ENCODE peak calls at places on chromosomes 3 and 15, in four cellular contexts. T is HCT116, S is mammary epithelial cell, V is tibial nerve. A is an unnamed sample.

GRCh38 chr3:39907981-39908380 is 98.6 kb downstream of the MYRIP start:
- DNase-seq in S (no peak), V (no peak), T (no peak), A (no peak)

GRCh38 chr15:79853492-79854328 is 43.1 kb downstream of the MTHFS start:
- DNase-seq in S (peak; percentile 81), T (peak; percentile 47), V (peak; percentile 23), A (peak; percentile 9)

GRCh38 chr3:14770591-14770990 is 48.2 kb upstream of the FGD5 start:
- DNase-seq in T (no peak), S (no peak), V (no peak), A (no peak)

GRCh38 chr3:129402210-129402609 is 26.2 kb downstream of the EFCAB12 start:
- DNase-seq in S (no peak), T (no peak), V (no peak), A (no peak)

GRCh38 chr15:80619677-80620076 is 75.4 kb upstream of the ABHD17C start:
- DNase-seq in T (no peak), S (peak; percentile 24), V (no peak), A (no peak)

GRCh38 chr15:74235962-74236361 is at the start of gene CCDC33:
- DNase-seq in V (no peak), S (no peak), T (no peak), A (no peak)

GRCh38 chr3:101829066-101829830 is 20.1 kb upstream of the NFKBIZ start:
- DNase-seq in S (peak; percentile 56), T (no peak), V (peak; percentile 40), A (no peak)

GRCh38 chr15:66023322-66023972 is 154.2 kb downstream of the RAB11A start:
- DNase-seq in V (no peak), S (no peak), T (no peak), A (peak; percentile 55)

GRCh38 chr15:24752354-24752753 is 76.8 kb downstream of the NPAP1 start:
- DNase-seq in S (no peak), T (no peak), V (no peak), A (no peak)

GRCh38 chr3:69665026-69665739 is 74.1 kb upstream of the MITF start:
- DNase-seq in T (no peak), S (peak; percentile 73), V (no peak), A (no peak)

GRCh38 chr3:10363935-10364334 is 43.0 kb upstream of the SEC13 start:
- DNase-seq in S (peak; percentile 51), V (no peak), T (no peak), A (no peak)

GRCh38 chr3:107756649-107757048 is 233.9 kb downstream of the BBX start:
- DNase-seq in S (no peak), V (no peak), T (no peak), A (no peak)

GRCh38 chr15:88610756-88611231 is 10.3 kb upstream of the AEN start:
- DNase-seq in V (no peak), T (no peak), S (no peak), A (no peak)

GRCh38 chr3:156360992-156361391 is 193.9 kb downstream of the SSR3 start:
- DNase-seq in S (no peak), T (no peak), V (no peak), A (no peak)

GRCh38 chr15:60620707-60621106 is 141.8 kb upstream of the ICE2 start:
- DNase-seq in T (no peak), S (no peak), V (no peak), A (peak; percentile 33)

GRCh38 chr3:135231646-135232625 is 436.9 kb downstream of the EPHB1 start:
- DNase-seq in T (no peak), V (no peak), S (no peak), A (no peak)

GRCh38 chr3:38247366-38248035 is 18.1 kb upstream of the SLC22A13 start:
- DNase-seq in V (no peak), T (peak; percentile 13), S (peak; percentile 91), A (no peak)

GRCh38 chr3:41792806-41793205 is 169.1 kb downstream of the ULK4 start:
- DNase-seq in V (no peak), T (no peak), S (no peak), A (no peak)
- H3K27ac ChIP-seq in V (no peak overlapping the region), T (no peak overlapping the region), S (no peak overlapping the region), A (no peak overlapping the region)

GRCh38 chr3:183330881-183331280 is 77.8 kb downstream of the B3GNT5 start:
- DNase-seq in S (no peak), V (no peak), T (no peak), A (no peak)

GRCh38 chr3:183327343-183327742 is 74.3 kb downstream of the B3GNT5 start:
- DNase-seq in T (no peak), V (no peak), S (no peak), A (no peak)

GRCh38 chr3:183329543-183329942 is 76.5 kb downstream of the B3GNT5 start:
- DNase-seq in V (no peak), S (no peak), T (no peak), A (no peak)

GRCh38 chr3:183328823-183329222 is 75.8 kb downstream of the B3GNT5 start:
- DNase-seq in T (no peak), S (peak; percentile 76), V (no peak), A (no peak)

GRCh38 chr3:183328164-183328563 is 75.1 kb downstream of the B3GNT5 start:
- DNase-seq in S (no peak), V (no peak), T (no peak), A (no peak)
- H3K27ac ChIP-seq in S (no peak overlapping the region), V (no peak overlapping the region), T (no peak overlapping the region), A (no peak overlapping the region)

GRCh38 chr15:98812711-98813441 is 164.5 kb downstream of the IGF1R start:
- DNase-seq in T (no peak), S (no peak), V (no peak), A (no peak)
- H3K27ac ChIP-seq in T (no peak overlapping the region), S (no peak overlapping the region), V (no peak overlapping the region), A (no peak overlapping the region)

DNA sequence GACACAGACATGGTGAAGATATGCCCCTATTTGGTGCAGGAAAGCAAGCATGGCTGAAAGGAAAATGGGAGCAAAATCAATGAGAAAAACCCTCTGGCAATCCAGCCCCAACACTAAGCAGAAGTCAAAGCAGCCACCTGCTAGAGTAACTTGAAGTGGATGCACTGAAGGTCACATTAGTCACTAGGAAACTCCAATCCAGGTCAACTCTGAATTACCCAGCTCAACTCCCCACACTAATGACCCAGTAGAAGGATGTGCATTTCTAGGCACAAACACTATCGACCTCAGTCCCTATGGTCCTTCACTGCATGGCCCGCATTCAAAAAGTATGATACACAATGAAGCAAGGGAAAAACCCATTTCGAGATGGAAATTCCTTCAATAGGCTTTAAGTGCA is 80.7 kb downstream of the RAD18 start:
- DNase-seq in T (no peak), S (no peak), V (no peak), A (no peak)
- H3K27ac ChIP-seq in T (no peak overlapping the region), S (no peak overlapping the region), V (no peak overlapping the region), A (no peak overlapping the region)

DNA sequence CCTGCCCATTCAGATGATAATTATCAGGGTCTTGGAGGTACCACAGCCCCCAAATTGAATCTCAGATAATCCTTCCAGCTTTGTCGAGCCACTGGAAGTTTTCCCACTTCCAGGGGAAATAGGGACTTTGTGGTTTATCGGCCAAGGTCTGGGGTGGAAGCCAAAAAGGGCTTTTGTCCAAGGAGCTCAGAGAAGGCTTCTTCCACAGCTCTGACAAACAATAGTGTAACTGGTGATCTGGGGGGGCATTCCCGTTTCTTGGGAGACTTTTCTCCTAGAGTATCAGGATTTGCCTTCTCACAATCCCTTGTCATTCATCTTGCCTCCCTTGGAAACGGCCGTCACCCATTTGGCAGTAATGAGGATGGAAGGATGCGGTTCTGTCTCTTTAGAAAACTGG is 18.4 kb downstream of the SRGAP3 start:
- DNase-seq in S (no peak), T (no peak), V (no peak), A (no peak)
- H3K27ac ChIP-seq in S (no peak overlapping the region), T (no peak overlapping the region), V (no peak overlapping the region), A (peak overlapping the region; percentile 13)

GRCh38 chr3:128218476-128218829 is 65.2 kb downstream of the EEFSEC start:
- DNase-seq in S (no peak), V (no peak), T (no peak), A (no peak)

GRCh38 chr3:128215290-128215689 is 62.0 kb downstream of the EEFSEC start:
- DNase-seq in T (no peak), S (no peak), V (no peak), A (no peak)

GRCh38 chr3:128218858-128219257 is 65.6 kb downstream of the EEFSEC start:
- DNase-seq in V (no peak), T (no peak), S (no peak), A (no peak)

GRCh38 chr3:128215800-128216495 is 62.7 kb downstream of the EEFSEC start:
- DNase-seq in T (no peak), V (no peak), S (no peak), A (no peak)

GRCh38 chr3:128217702-128218475 is 64.6 kb downstream of the EEFSEC start:
- DNase-seq in S (no peak), V (no peak), T (no peak), A (no peak)
- H3K27ac ChIP-seq in S (no peak overlapping the region), V (no peak overlapping the region), T (no peak overlapping the region), A (no peak overlapping the region)

GRCh38 chr3:136728918-136729317 is 23.3 kb downstream of the STAG1 start:
- DNase-seq in T (no peak), S (peak; percentile 79), V (no peak), A (no peak)
- H3K27ac ChIP-seq in T (no peak overlapping the region), S (peak overlapping the region; percentile 47), V (no peak overlapping the region), A (no peak overlapping the region)

DNA sequence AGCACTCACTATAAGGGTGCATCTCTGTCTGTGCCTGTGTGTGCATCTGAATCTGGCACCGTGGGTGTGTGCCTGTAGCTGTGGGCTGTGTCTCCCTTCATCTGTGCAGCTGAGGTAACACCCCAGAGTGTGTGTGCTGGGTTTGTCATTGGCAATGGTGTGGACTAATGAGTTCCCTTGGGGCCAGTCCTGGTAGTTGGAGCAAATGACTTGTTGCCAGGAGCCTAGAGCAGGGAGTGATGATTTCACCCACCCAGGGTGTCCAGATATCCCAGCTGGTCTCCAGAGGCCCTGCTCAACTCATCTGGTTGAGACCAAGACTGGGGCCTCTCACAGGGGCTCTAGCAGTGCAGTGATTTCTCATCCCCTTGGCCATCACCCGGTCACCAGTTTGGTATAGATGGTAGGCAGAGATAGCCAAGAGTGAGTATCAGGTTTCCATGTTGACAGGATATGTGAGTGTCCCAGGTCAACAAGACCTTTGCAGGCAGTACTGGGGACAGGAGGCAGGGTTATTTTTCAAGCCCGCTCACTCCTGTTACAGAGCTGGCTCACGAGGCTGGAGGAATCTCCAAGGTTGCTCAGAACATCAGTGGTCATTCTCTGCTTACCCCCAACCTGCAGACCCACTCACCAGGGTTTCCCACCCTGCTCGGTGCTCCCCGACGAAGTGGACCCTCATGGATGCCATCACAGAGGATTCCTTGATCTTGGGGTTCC is 4.1 kb upstream of the HDAC11 start:
- DNase-seq in V (no peak), T (no peak), S (no peak), A (no peak)
- H3K27ac ChIP-seq in V (no peak overlapping the region), T (no peak overlapping the region), S (no peak overlapping the region), A (no peak overlapping the region)

GRCh38 chr3:111749171-111750170 is 109.6 kb upstream of the PHLDB2 start:
- DNase-seq in V (no peak), S (no peak), T (no peak), A (no peak)

GRCh38 chr3:111747490-111747889 is 111.6 kb upstream of the PHLDB2 start:
- DNase-seq in S (peak; percentile 92), V (no peak), T (no peak), A (no peak)

GRCh38 chr3:111746772-111747171 is 112.3 kb upstream of the PHLDB2 start:
- DNase-seq in T (no peak), V (no peak), S (no peak), A (no peak)

GRCh38 chr3:111750278-111750884 is 108.7 kb upstream of the PHLDB2 start:
- DNase-seq in T (no peak), V (no peak), S (peak; percentile 77), A (no peak)

GRCh38 chr3:111748132-111748531 is 110.9 kb upstream of the PHLDB2 start:
- DNase-seq in S (no peak), V (no peak), T (no peak), A (no peak)
- H3K27ac ChIP-seq in S (peak overlapping the region; percentile 74), V (no peak overlapping the region), T (no peak overlapping the region), A (no peak overlapping the region)